ENCODE peak calls at places on chromosome 6, in seven cellular contexts. X is cardiac muscle cell, Q is mesothelial cell of epicardium, T is AG04450, J is WTC11, R is left ventricle myocardium inferior, P is A673. E is an unnamed sample.

GRCh38 chr6:92989656-92990055 is 429.7 kb downstream of the EPHA7 start:
- DNase-seq in J (no peak), T (no peak), P (no peak), R (no peak), X (peak; percentile 15), Q (no peak), E (no peak)

GRCh38 chr6:119479860-119480655 is 130.5 kb upstream of the MAN1A1 start:
- DNase-seq in P (peak; percentile 3), R (no peak), J (no peak), Q (no peak), X (peak; percentile 86), T (no peak), E (peak; percentile 22)

GRCh38 chr6:88867841-88868558 is 95.4 kb downstream of the RNGTT start:
- DNase-seq in T (no peak), J (no peak), Q (no peak), R (no peak), P (no peak), X (no peak), E (no peak)

GRCh38 chr6:18226451-18226850 is 37.9 kb downstream of the DEK start:
- DNase-seq in J (no peak), Q (no peak), P (no peak), R (no peak), T (peak; percentile 27), X (peak; percentile 44), E (peak; percentile 85)

GRCh38 chr6:107697682-107698081 is 126.4 kb downstream of the SCML4 start:
- DNase-seq in J (no peak), R (no peak), T (no peak), Q (no peak), P (no peak), X (peak; percentile 65), E (no peak)

GRCh38 chr6:137543114-137543513 is 48.9 kb upstream of the OLIG3 start:
- DNase-seq in R (no peak), Q (no peak), T (no peak), P (no peak), X (no peak), J (no peak), E (no peak)

GRCh38 chr6:116101298-116101718 is 655 bp downstream of the NT5DC1 start:
- DNase-seq in X (no peak), P (no peak), Q (no peak), R (peak; percentile 83), T (no peak), J (no peak), E (no peak)

GRCh38 chr6:786946-787763 is 94.2 kb upstream of the EXOC2 start:
- DNase-seq in X (peak; percentile 14), Q (no peak), J (peak; percentile 35), R (no peak), P (peak; percentile 45), T (no peak), E (no peak)

GRCh38 chr6:1377526-1378223 is 11.7 kb upstream of the FOXF2 start:
- DNase-seq in J (no peak), P (no peak), T (no peak), X (no peak), Q (no peak), R (no peak), E (no peak)

GRCh38 chr6:13710552-13711383 is 867 bp downstream of the RANBP9 start:
- DNase-seq in J (peak; percentile 47), P (peak; percentile 39), T (no peak), Q (peak; percentile 62), X (no peak), R (peak; percentile 27), E (no peak)

GRCh38 chr6:137081997-137082396 is 37.2 kb upstream of the IL20RA start:
- DNase-seq in J (no peak), R (no peak), T (no peak), P (no peak), Q (no peak), X (no peak), E (no peak)

GRCh38 chr6:14748679-14749078 is 497.2 kb upstream of the JARID2 start:
- DNase-seq in Q (no peak), P (no peak), J (no peak), R (no peak), T (no peak), X (no peak), E (no peak)

GRCh38 chr6:158849899-158850806 is 31.0 kb upstream of the EZR start:
- DNase-seq in T (peak; percentile 79), X (peak; percentile 78), P (peak; percentile 63), J (no peak), Q (no peak), R (no peak), E (no peak)

GRCh38 chr6:136184738-136185137 is 65.4 kb downstream of the MTFR2 start:
- DNase-seq in R (no peak), J (no peak), P (no peak), T (no peak), X (no peak), Q (no peak), E (no peak)

GRCh38 chr6:132135409-132135808 is 184.2 kb upstream of the CCN2 start:
- DNase-seq in T (no peak), J (no peak), X (no peak), R (no peak), P (no peak), Q (no peak), E (no peak)

GRCh38 chr6:25428758-25429317 is 149.7 kb downstream of the CARMIL1 start:
- DNase-seq in Q (no peak), X (no peak), P (no peak), J (no peak), R (no peak), T (no peak), E (no peak)

GRCh38 chr6:154017786-154018185 is 21.3 kb upstream of the OPRM1 start:
- DNase-seq in X (no peak), R (no peak), Q (no peak), P (no peak), J (no peak), T (no peak), E (no peak)

GRCh38 chr6:106444777-106445507 is 84.4 kb downstream of the CRYBG1 start:
- DNase-seq in P (peak; percentile 72), T (peak; percentile 32), X (peak; percentile 76), J (no peak), R (no peak), Q (no peak), E (peak; percentile 34)

DNA sequence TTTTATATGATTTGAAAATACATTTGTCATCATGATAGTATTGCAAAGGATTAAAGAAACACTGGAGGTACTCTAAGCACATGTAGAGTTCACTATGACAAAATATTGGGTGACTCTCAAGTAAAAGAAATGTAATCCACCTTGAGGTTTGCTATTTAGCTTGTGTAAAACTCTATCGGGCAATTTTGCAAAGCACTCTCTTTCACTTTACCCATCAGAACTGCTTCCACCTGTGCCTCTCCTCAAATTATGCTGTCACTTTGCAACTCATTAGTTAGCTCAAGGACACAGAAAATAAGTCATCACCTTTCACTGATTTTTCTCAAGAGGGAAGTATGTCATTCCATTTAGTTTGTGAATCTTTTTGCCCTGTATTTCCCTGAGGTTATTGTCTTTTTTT is 14.0 kb downstream of the TRDN start:
- DNase-seq in Q (no peak), J (no peak), T (no peak), R (no peak), X (no peak), P (no peak), E (no peak)
- TF ChIP-seq CTCF in Q (no peak), J (no peak), T (no peak), R (no peak), X (no peak), P (no peak), E (no peak)

GRCh38 chr6:169707772-169708171 is 5.8 kb downstream of the C6orf120 start:
- DNase-seq in J (no peak), P (no peak), X (no peak), Q (no peak), R (no peak), T (no peak), E (no peak)

GRCh38 chr6:169701218-169701952 is 444 bp downstream of the WDR27 start:
- DNase-seq in J (no peak), Q (no peak), P (no peak), T (no peak), R (no peak), X (no peak), E (no peak)

GRCh38 chr6:169700296-169700695 is 1.5 kb downstream of the WDR27 start:
- DNase-seq in Q (no peak), T (no peak), R (no peak), X (no peak), J (no peak), P (peak; percentile 15), E (no peak)

GRCh38 chr6:169702640-169703246 is 817 bp downstream of the C6orf120 start:
- DNase-seq in R (peak; percentile 20), T (no peak), X (no peak), P (peak; percentile 40), J (peak; percentile 23), Q (no peak), E (no peak)

DNA sequence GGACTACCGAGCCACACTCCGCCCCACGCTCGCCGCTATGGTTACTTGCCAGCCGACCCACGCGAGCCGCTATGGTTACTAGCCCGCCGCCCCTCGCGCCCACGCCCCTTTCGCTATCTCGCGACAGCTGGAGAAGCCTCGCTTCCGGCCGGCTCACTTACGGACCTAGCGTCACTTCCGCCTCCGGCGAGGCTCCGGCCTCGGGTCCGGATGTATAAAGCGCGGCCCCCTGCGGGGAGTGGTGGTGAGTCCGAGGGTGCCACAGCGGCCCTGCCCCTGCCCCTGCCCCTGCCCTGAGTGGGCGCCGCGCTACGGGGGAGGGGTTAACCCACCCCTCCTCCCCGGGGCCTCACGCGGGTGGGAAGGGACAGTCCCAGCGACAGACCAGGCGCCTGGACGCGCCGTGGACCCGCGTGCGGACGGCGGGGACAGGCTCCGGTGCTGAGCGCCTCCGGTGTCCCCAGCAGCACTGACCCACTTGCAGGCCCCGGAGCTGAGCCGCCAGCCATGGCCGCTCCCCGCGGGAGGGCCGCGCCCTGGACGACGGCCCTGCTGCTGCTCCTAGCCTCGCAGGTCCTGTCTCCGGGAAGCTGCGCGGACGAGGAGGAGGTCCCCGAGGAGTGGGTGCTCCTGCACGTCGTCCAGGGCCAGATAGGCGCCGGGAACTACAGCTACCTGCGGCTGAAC is at the start of the genes C6orf120 and WDR27:
- DNase-seq in R (peak; percentile 96), Q (peak; percentile 92), T (peak; percentile 90), J (peak; percentile 94), X (peak; percentile 98), P (peak; percentile 98), E (peak; percentile 87)
- TF ChIP-seq CTCF in R (peak; percentile 14), Q (no peak), T (no peak), J (no peak), X (no peak), P (no peak), E (no peak)

DNA sequence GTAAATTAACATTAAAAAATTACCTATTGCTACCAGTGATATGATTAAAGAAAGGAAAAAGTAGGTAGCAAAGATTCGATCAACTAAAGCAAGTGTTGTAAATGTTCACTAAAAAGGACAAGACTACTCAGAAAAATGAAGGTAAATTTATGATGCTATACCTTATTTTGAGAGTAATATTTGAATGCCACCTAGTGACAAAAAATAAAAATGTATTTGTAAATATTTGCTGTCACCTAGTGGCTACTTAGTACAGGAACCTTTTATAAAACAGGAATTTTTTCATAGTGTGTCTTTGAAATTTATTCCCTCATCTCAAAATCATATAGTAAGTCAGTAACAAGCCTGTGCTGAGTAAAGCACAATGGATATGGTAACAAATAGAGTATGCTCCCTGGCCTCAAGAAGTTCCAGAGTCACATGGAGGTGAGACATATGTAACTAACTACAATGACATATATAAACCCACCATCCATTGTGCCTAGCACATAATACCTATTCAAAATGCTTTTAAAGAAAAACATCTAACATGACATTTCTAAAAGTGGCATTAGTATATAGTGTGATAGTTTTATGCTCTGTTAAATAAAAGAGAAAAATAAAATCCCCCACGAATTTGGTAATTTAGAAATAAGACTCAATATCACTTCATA is 193.1 kb upstream of the SIM1 start:
- DNase-seq in X (peak; percentile 39), P (peak; percentile 44), J (no peak), T (no peak), R (no peak), Q (no peak), E (no peak)
- TF ChIP-seq CTCF in X (peak; percentile 48), P (peak; percentile 76), J (peak; percentile 23), T (peak; percentile 46), R (peak; percentile 45), Q (peak; percentile 58), E (peak; percentile 47)

GRCh38 chr6:169454204-169454871 is 200.7 kb upstream of the THBS2 start:
- DNase-seq in X (peak; percentile 75), P (no peak), J (no peak), R (no peak), Q (no peak), T (peak; percentile 84), E (peak; percentile 80)
- TF ChIP-seq CTCF in X (no peak), P (no peak), J (no peak), R (no peak), Q (no peak), T (peak; percentile 4), E (no peak)

E was measured in AG09319.